ENCODE peak calls at places on chromosome 1, in four cellular contexts. A, R, C and G are unnamed samples.

GRCh38 chr1:175124842-175125241 is 57.2 kb downstream of the TNN start:
- DNase-seq in R (no peak), C (no peak), A (no peak), G (no peak)

GRCh38 chr1:95122151-95122697 is 5.1 kb downstream of the TLCD4 start:
- DNase-seq in R (no peak), A (no peak), C (peak; percentile 99), G (no peak)

GRCh38 chr1:56688522-56689026 is 43.5 kb downstream of the PRKAA2 start:
- DNase-seq in R (peak; percentile 1), C (peak; percentile 96), A (no peak), G (peak; percentile 30)

GRCh38 chr1:216812966-216813365 is 89.7 kb upstream of the ESRRG start:
- DNase-seq in R (no peak), C (no peak), A (no peak), G (no peak)

GRCh38 chr1:82388679-82389078 is 587.9 kb downstream of the ADGRL2 start:
- DNase-seq in C (no peak), R (no peak), A (no peak), G (no peak)

GRCh38 chr1:117635805-117636204 is 30.0 kb downstream of the TENT5C start:
- DNase-seq in R (no peak), C (peak; percentile 19), A (no peak), G (no peak)

GRCh38 chr1:58412071-58412580 is 134.4 kb downstream of the OMA1 start:
- DNase-seq in A (no peak), C (no peak), R (no peak), G (no peak)

GRCh38 chr1:203028784-203029553 is 2.7 kb downstream of the PPFIA4 start:
- DNase-seq in R (no peak), A (no peak), C (no peak), G (no peak)

GRCh38 chr1:238469146-238469601 is 578.5 kb upstream of the ZP4 start:
- DNase-seq in A (no peak), C (no peak), R (no peak), G (no peak)

GRCh38 chr1:77824083-77824482 is 44.6 kb downstream of the MIGA1 start:
- DNase-seq in C (peak; percentile 4), A (no peak), R (no peak), G (no peak)

GRCh38 chr1:223747838-223748335 is 35.5 kb downstream of the CAPN2 start:
- DNase-seq in A (no peak), C (no peak), R (no peak), G (no peak)

GRCh38 chr1:237879195-237879594 is 11.5 kb downstream of the ZP4 start:
- DNase-seq in R (no peak), C (no peak), A (no peak), G (no peak)

GRCh38 chr1:13892671-13893325 is 192.8 kb downstream of the PRDM2 start:
- DNase-seq in C (no peak), A (no peak), R (no peak), G (peak; percentile 58)
- TF ChIP-seq BHLHE40 in C (no peak), A (no peak), R (no peak), G (no peak)

DNA sequence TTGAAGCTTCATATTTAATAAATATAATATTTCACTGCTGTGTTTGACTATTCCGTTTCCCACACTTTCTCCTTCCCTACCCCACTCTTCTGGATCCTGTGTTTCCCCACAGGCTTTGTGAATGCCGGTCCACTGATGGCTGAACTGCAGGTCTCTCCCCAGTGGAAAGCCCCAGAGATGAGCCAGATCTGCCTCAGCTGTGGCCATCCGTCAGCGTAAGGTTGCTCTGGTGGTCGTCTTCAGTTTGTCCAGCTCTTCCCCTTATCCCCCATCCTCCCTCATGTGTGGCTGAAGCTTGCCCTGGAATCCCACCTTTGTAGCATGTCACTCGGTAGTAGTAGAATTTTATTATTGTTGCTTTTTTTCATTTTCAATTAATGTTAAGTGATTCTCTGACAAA is 11.4 kb downstream of the SMAP2 start:
- DNase-seq in C (no peak), A (no peak), R (no peak), G (no peak)
- TF ChIP-seq TARDBP in C (peak; percentile 20), A (no peak), R (no peak), G (no peak)

GRCh38 chr1:159090566-159091546 is 14.3 kb upstream of the AIM2 start:
- DNase-seq in A (no peak), R (no peak), C (no peak), G (no peak)

GRCh38 chr1:159089184-159089791 is 12.7 kb upstream of the AIM2 start:
- DNase-seq in C (peak; percentile 6), A (peak; percentile 48), R (no peak), G (peak; percentile 45)

GRCh38 chr1:159088566-159089183 is 12.1 kb upstream of the AIM2 start:
- DNase-seq in R (no peak), C (no peak), A (no peak), G (no peak)

GRCh38 chr1:159084867-159085266 is 8.3 kb upstream of the AIM2 start:
- DNase-seq in R (no peak), A (no peak), C (no peak), G (no peak)

GRCh38 chr1:159088050-159088449 is 11.5 kb upstream of the AIM2 start:
- DNase-seq in A (no peak), R (no peak), C (no peak), G (no peak)
- TF ChIP-seq BHLHE40 in A (no peak), R (no peak), C (no peak), G (no peak)

DNA sequence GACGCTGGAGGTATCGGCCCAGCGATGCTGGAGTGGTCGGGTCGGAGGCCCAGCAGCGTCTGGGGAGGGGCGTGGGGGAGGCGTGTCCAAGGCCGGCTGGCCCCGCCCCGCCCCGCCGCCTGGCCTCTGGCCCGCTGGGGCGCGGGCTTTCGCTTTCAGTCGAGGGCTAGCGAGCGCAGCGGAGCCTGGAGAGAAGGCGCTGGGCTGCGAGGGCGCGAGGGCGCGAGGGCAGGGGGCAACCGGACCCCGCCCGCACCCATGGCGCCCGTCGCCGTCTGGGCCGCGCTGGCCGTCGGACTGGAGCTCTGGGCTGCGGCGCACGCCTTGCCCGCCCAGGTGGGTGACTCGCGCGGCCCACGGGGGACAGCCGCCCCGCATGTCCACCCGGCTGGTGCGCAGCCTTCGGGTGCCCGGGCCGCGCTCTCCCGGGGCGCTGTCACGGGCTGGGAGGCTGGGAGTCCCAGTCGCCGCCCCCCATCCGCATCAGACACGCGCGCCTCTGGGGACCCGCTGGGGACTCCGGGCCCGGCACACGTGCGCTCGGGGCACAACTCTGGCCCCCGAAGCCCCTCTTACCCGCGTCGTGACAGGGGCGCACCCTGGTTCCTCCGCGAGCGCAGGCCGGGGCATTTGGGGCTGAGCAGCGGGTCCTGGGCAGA is at the start of gene TNFRSF1B:
- DNase-seq in R (no peak), C (no peak), A (peak; percentile 96), G (no peak)
- TF ChIP-seq TARDBP in R (no peak), C (no peak), A (peak; percentile 71), G (no peak)

GRCh38 chr1:64223329-64224151 is 20.1 kb downstream of the UBE2U start:
- DNase-seq in A (no peak), R (peak; percentile 19), C (no peak), G (peak; percentile 43)
- TF ChIP-seq BHLHE40 in A (no peak), R (no peak), C (no peak), G (no peak)

DNA sequence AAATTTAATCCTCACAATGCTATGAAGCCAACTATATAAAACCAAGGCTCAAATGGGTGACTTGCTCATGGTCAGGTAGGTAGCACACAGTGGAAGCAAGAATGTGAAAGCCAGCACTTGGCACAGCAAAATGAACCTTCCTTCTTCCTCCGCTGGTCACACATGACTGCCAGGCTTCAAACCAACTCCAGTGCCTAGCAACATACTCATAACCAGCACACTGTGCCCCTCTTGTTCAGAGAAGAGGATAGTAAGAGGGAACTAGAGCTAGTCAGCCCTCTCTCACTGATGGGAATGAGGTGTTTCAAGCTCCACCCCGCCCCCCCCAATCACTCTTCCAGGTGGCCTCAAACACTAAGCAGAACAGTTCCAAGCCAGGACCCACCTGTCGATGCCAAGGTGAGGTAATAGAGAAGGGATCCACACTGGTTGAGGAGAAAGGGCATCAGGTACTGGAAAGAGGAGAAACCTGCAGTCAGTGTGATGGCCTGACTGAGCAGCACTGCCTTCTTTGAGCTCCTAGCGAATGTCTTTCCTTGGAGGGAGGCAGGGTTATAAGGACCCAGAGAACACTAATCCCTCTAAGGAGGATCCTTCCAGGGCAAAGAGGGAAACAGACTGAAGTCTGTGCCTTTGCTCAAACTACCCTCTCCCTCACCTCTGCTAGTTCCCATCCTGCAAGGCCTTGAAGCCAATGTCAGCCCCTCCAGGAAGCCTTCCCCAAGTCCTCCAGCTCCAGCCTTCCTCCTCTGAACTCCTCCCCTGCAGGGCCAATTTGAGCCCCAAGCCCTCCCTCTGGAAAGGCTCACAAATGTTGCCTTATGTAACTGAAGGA is 1.2 kb downstream of the TMEM234 start:
- DNase-seq in C (no peak), A (no peak), R (peak; percentile 35), G (no peak)
- TF ChIP-seq TARDBP in C (no peak), A (no peak), R (no peak), G (no peak)

GRCh38 chr1:47577310-47578025 is 139.6 kb downstream of the FOXD2 start:
- DNase-seq in C (no peak), R (no peak), A (no peak), G (no peak)

GRCh38 chr1:47575855-47576757 is 138.3 kb downstream of the FOXD2 start:
- DNase-seq in A (no peak), R (no peak), C (no peak), G (no peak)

GRCh38 chr1:47574451-47575165 is 136.8 kb downstream of the FOXD2 start:
- DNase-seq in R (no peak), A (no peak), C (no peak), G (no peak)

GRCh38 chr1:47578026-47578861 is 140.4 kb downstream of the FOXD2 start:
- DNase-seq in R (no peak), A (no peak), C (no peak), G (no peak)

DNA sequence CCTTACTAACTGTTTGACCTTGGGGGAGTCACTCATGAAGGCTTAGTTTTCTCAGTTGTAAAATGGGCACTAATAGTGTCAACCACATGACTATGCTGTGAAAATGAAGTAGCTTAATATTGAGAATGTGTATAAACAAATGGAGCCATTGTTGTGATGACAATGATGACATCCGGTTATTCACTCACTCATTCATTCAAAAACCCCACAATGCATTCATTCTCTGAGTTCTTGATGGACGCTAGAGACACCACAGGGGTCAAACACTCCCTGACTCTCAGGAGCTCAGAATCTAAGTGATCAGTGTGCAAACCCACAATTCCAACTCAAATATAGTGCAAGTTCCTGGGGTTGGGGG is 138.9 kb downstream of the FOXD2 start:
- DNase-seq in A (no peak), C (no peak), R (no peak), G (no peak)
- TF ChIP-seq BHLHE40 in A (no peak), C (no peak), R (no peak), G (no peak)

GRCh38 chr1:43511394-43511793 is 19.3 kb upstream of the PTPRF start:
- DNase-seq in R (no peak), C (no peak), A (peak; percentile 46), G (no peak)
- TF ChIP-seq TARDBP in R (no peak), C (no peak), A (no peak), G (no peak)

DNA sequence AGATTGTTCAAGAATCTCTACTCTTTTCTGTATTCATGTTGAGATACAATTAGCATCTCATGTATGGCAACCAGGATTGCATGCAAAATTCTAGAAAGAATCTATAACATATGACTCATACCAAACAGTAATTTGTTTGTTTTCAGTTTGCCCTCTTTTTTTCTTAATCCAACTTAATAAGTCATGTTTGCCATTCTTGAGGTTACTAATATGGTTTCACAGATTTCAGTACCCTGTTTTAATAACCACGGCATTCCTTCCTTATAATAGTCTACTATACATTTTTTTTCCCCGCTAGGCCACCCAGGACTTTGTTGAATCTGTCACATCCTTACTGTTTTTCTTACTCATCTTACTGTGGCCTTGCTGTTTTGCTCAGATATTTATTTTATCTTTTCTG is 140.9 kb downstream of the FMN2 start:
- DNase-seq in C (no peak), A (no peak), R (no peak), G (no peak)
- TF ChIP-seq BHLHE40 in C (no peak), A (no peak), R (no peak), G (no peak)